ENCODE peak calls at places on chromosomes 11 and 22, in seven cellular contexts. S, F, P, Y, L, E and C are unnamed samples.

GRCh38 chr11:75642402-75643113 is 26.3 kb downstream of the MAP6 start:
- DNase-seq in S (no peak), F (no peak), P (no peak), Y (no peak), L (no peak), E (no peak), C (no peak)

GRCh38 chr11:11774928-11775327 is 66.8 kb upstream of the USP47 start:
- DNase-seq in S (no peak), F (no peak), P (no peak), Y (no peak), L (no peak), E (no peak), C (no peak)

GRCh38 chr11:70508231-70508480 is 109.8 kb downstream of the CTTN start:
- DNase-seq in S (no peak), F (no peak), P (no peak), Y (no peak), L (no peak), E (no peak), C (no peak)

GRCh38 chr11:128732471-128733277 is 38.8 kb downstream of the FLI1 start:
- DNase-seq in S (no peak), F (no peak), P (no peak), Y (no peak), L (no peak), E (no peak), C (no peak)

GRCh38 chr11:121550247-121551132 is 97.7 kb upstream of the SORL1-AS1 start:
- DNase-seq in S (no peak), F (no peak), P (no peak), Y (no peak), L (no peak), E (no peak), C (no peak)

GRCh38 chr11:88315981-88316441 is 21.5 kb downstream of the CTSC start:
- DNase-seq in S (no peak), F (no peak), P (no peak), Y (no peak), L (no peak), E (no peak), C (no peak)

GRCh38 chr11:41849250-41849649 is 389.8 kb upstream of the LRRC4C start:
- DNase-seq in S (no peak), F (no peak), P (no peak), Y (no peak), L (no peak), E (no peak), C (no peak)

GRCh38 chr11:111393585-111393984 is 14.5 kb upstream of the POU2AF1 start:
- DNase-seq in S (no peak), F (no peak), P (no peak), Y (no peak), L (no peak), E (no peak), C (no peak)

GRCh38 chr11:2811206-2812091 is 74.1 kb downstream of the CDKN1C start:
- DNase-seq in S (no peak), F (no peak), P (no peak), Y (no peak), L (no peak), E (no peak), C (no peak)

GRCh38 chr11:33257160-33257896 is at the start of gene HIPK3:
- DNase-seq in S (peak; percentile 83), F (peak; percentile 65), P (peak; percentile 88), Y (peak; percentile 91), L (peak; percentile 77), E (peak; percentile 94), C (peak; percentile 85)

GRCh38 chr11:84720706-84721402 is 906.3 kb downstream of the DLG2 start:
- DNase-seq in S (no peak), F (no peak), P (peak; percentile 4), Y (peak; percentile 72), L (peak; percentile 20), E (peak; percentile 53), C (peak; percentile 50)

GRCh38 chr11:72280726-72281315 is 36.8 kb upstream of the PHOX2A start:
- DNase-seq in S (no peak), F (no peak), P (no peak), Y (no peak), L (no peak), E (no peak), C (no peak)

GRCh38 chr11:32893947-32894827 is 1.6 kb downstream of the QSER1 start:
- DNase-seq in S (peak; percentile 84), F (no peak), P (peak; percentile 62), Y (peak; percentile 66), L (peak; percentile 39), E (peak; percentile 69), C (peak; percentile 77)

GRCh38 chr22:45934659-45935341 is 42.2 kb downstream of the WNT7B start:
- DNase-seq in S (peak; percentile 76), F (no peak), P (peak; percentile 83), Y (peak; percentile 49), L (no peak), E (no peak), C (no peak)

GRCh38 chr11:992577-992976 is 43.9 kb downstream of the MUC6 start:
- DNase-seq in S (no peak), F (no peak), P (no peak), Y (no peak), L (no peak), E (no peak), C (no peak)

GRCh38 chr22:48886604-48887393 is 940.9 kb downstream of the BRD1 start:
- DNase-seq in S (no peak), F (no peak), P (no peak), Y (no peak), L (no peak), E (no peak), C (no peak)

GRCh38 chr11:64934765-64935633 is 694 bp downstream of the GPHA2 start:
- DNase-seq in S (no peak), F (no peak), P (no peak), Y (no peak), L (no peak), E (no peak), C (no peak)

GRCh38 chr11:114219559-114220349 is 76.4 kb upstream of the NNMT start:
- DNase-seq in S (peak; percentile 95), F (no peak), P (no peak), Y (no peak), L (peak; percentile 64), E (peak; percentile 81), C (no peak)

GRCh38 chr11:106398396-106399074 is 321.1 kb downstream of the AASDHPPT start:
- DNase-seq in S (peak; percentile 42), F (no peak), P (peak; percentile 31), Y (no peak), L (no peak), E (no peak), C (peak; percentile 67)

GRCh38 chr11:75476716-75477613 is 44.0 kb upstream of the KLHL35 start:
- DNase-seq in S (no peak), F (no peak), P (no peak), Y (no peak), L (no peak), E (no peak), C (no peak)

GRCh38 chr11:98056945-98057344 is 963.8 kb upstream of the CNTN5 start:
- DNase-seq in S (no peak), F (no peak), P (no peak), Y (no peak), L (no peak), E (no peak), C (no peak)

GRCh38 chr22:46001046-46001425 is 24.1 kb upstream of the WNT7B start:
- DNase-seq in S (no peak), F (no peak), P (no peak), Y (no peak), L (no peak), E (no peak), C (no peak)